ENCODE peak calls at places on chromosome 4, in five cellular contexts. Z is fibroblast of lung, C is lower leg skin, U is PC-9, Q is cardiac fibroblast. V is an unnamed sample.
A peak's percentile ranks its signal among the peaks of the same experiment; 100 is the strongest.

GRCh38 chr4:1772869-1773538 is 20.1 kb upstream of the FGFR3 start:
- DNase-seq in Z (no peak), C (no peak), U (no peak), Q (no peak), V (no peak)

GRCh38 chr4:74618659-74619058 is 173.7 kb downstream of the AREG start:
- DNase-seq in Z (no peak), C (no peak), U (peak; percentile 37), Q (peak; percentile 49), V (no peak)

GRCh38 chr4:128385683-128386304 is 98.2 kb upstream of the PGRMC2 start:
- DNase-seq in Z (peak; percentile 87), C (peak; percentile 37), U (no peak), Q (peak; percentile 58), V (peak; percentile 81)

GRCh38 chr4:188308142-188308541 is 168.9 kb downstream of the TRIML1 start:
- DNase-seq in Z (no peak), C (no peak), U (no peak), Q (no peak), V (no peak)

GRCh38 chr4:189202182-189202868 is 738.3 kb upstream of the FRG1 start:
- DNase-seq in Z (peak; percentile 93), C (peak; percentile 38), U (no peak), Q (peak; percentile 79), V (peak; percentile 83)

GRCh38 chr4:13705521-13706035 is 78.1 kb upstream of the BOD1L1 start:
- DNase-seq in Z (no peak), C (peak; percentile 44), U (peak; percentile 87), Q (no peak), V (no peak)

GRCh38 chr4:148415500-148415899 is 26.7 kb downstream of the NR3C2 start:
- DNase-seq in Z (peak; percentile 32), C (no peak), U (no peak), Q (peak; percentile 10), V (no peak)

GRCh38 chr4:94504545-94504944 is 52.8 kb downstream of the PDLIM5 start:
- DNase-seq in Z (no peak), C (no peak), U (no peak), Q (peak; percentile 30), V (peak; percentile 96)

GRCh38 chr4:113293043-113293560 is 243.6 kb downstream of the ANK2 start:
- DNase-seq in Z (peak; percentile 86), C (no peak), U (no peak), Q (peak; percentile 82), V (peak; percentile 78)

GRCh38 chr4:37393889-37394288 is 149.3 kb downstream of the NWD2 start:
- DNase-seq in Z (no peak), C (no peak), U (no peak), Q (no peak), V (no peak)

GRCh38 chr4:131540256-131540655 is 1608.8 kb upstream of the PCDH10 start:
- DNase-seq in Z (no peak), C (no peak), U (no peak), Q (no peak), V (no peak)

GRCh38 chr4:70651864-70652506 is 14.3 kb downstream of the JCHAIN start:
- DNase-seq in Z (peak; percentile 66), C (no peak), U (peak; percentile 37), Q (peak; percentile 55), V (peak; percentile 38)

GRCh38 chr4:76271248-76271647 is 19.7 kb downstream of the FAM47E start:
- DNase-seq in Z (no peak), C (no peak), U (no peak), Q (no peak), V (no peak)

GRCh38 chr4:114729339-114729738 is 130.7 kb downstream of the UGT8 start:
- DNase-seq in Z (no peak), C (no peak), U (no peak), Q (no peak), V (no peak)

GRCh38 chr4:7863911-7864681 is 75.6 kb downstream of the AFAP1 start:
- DNase-seq in Z (peak; percentile 20), C (no peak), U (no peak), Q (no peak), V (no peak)

GRCh38 chr4:101846550-101846949 is 56.0 kb downstream of the BANK1 start:
- DNase-seq in Z (no peak), C (no peak), U (no peak), Q (no peak), V (no peak)

GRCh38 chr4:146098978-146099377 is 76.5 kb upstream of the LSM6 start:
- DNase-seq in Z (no peak), C (no peak), U (no peak), Q (no peak), V (no peak)

GRCh38 chr4:155569471-155569870 is 97.2 kb upstream of the GUCY1A1 start:
- DNase-seq in Z (no peak), C (no peak), U (no peak), Q (no peak), V (no peak)

GRCh38 chr4:160318567-160319220 is 1215.8 kb downstream of the RAPGEF2 start:
- DNase-seq in Z (no peak), C (no peak), U (no peak), Q (no peak), V (no peak)

GRCh38 chr4:1855334-1856070 is 454 bp downstream of the LETM1 start:
- DNase-seq in Z (no peak), C (no peak), U (no peak), Q (no peak), V (no peak)

GRCh38 chr4:128288689-128289106 is 1.1 kb upstream of the PGRMC2 start:
- DNase-seq in Z (peak; percentile 51), C (no peak), U (peak; percentile 58), Q (peak; percentile 50), V (peak; percentile 34)

GRCh38 chr4:9994246-9994847 is 26.9 kb downstream of the SLC2A9 start:
- DNase-seq in Z (no peak), C (no peak), U (no peak), Q (no peak), V (no peak)

GRCh38 chr4:79298027-79298426 is 27.8 kb downstream of the NAA11 start:
- DNase-seq in Z (no peak), C (no peak), U (no peak), Q (no peak), V (no peak)

GRCh38 chr4:151766691-151767090 is 5.9 kb upstream of the GATB start:
- DNase-seq in Z (no peak), C (no peak), U (no peak), Q (no peak), V (no peak)

GRCh38 chr4:105186701-105187158 is 40.1 kb downstream of the TET2 start:
- DNase-seq in Z (peak; percentile 58), C (no peak), U (no peak), Q (peak; percentile 65), V (no peak)

DNA sequence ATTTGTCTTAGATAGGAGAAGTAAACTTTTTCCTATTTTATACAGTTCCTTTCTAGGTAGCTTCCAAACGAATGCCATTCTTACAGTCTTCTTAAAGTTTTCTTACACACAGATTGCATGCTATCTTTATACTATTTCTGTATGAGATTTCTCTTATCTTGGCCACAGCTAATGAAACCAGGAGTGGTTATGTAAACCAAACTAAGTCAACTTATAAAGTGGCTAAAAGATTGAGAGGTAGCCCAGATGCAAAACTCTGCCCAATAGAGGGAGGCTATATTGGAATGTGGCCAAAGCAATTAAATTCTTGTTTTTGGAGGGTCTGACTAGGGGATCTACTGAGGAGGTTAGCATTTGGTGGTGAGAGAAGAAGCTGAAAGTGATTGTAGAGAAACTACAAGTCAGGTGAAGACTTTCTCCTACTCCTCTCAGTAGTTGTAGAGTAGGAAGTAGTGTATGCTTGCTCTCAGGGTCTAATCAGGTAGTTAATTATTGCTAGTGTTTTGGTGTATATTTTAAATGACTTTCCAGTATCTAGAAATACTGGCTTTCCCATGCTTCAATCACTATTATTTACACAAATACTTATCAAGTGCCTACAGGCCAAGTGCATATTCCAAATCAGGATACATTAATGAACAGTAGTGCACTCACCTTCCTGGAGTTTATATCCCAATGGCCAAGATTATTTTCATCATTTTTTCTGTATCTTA is 104.2 kb upstream of the HPGD start:
- DNase-seq in Z (no peak), C (no peak), U (no peak), Q (no peak), V (no peak)
- H3K4me3 ChIP-seq in Z (no peak overlapping the region), C (no peak overlapping the region), U (no peak overlapping the region), Q (no peak overlapping the region), V (no peak overlapping the region)

GRCh38 chr4:5720157-5720850 is 9.3 kb downstream of the EVC start:
- DNase-seq in Z (no peak), C (no peak), U (no peak), Q (no peak), V (no peak)

GRCh38 chr4:5718411-5718810 is 7.4 kb downstream of the EVC start:
- DNase-seq in Z (no peak), C (no peak), U (no peak), Q (no peak), V (no peak)

GRCh38 chr4:5720980-5721379 is 10.0 kb downstream of the EVC start:
- DNase-seq in Z (no peak), C (no peak), U (no peak), Q (no peak), V (no peak)

GRCh38 chr4:5717449-5718158 is 6.6 kb downstream of the EVC start:
- DNase-seq in Z (no peak), C (no peak), U (no peak), Q (no peak), V (no peak)

GRCh38 chr4:5719329-5720055 is 8.5 kb downstream of the EVC start:
- DNase-seq in Z (no peak), C (no peak), U (no peak), Q (no peak), V (no peak)
- TF ChIP-seq CTCF in Z (no peak), C (no peak), U (no peak), Q (no peak), V (no peak)

DNA sequence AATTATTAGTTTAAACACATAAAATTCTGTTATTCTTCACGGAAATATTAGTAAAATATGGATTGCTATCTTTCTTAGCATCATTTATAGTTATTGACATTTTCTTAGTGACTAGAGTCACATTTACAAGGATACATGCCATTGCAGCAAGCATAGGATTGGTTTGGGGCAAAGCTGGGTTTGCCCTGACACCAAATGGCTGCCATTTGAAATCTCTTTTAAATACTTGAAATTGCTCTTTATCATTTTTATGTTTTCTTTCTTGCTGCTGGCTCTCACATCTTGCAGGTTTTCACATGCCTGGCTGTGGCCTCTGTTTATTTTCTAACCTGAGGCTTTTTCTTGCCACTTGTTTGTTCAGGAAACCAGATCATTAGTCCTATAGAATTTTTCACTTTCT is 39.9 kb downstream of the EGF start:
- DNase-seq in Z (no peak), C (no peak), U (no peak), Q (no peak), V (no peak)
- H3K4me3 ChIP-seq in Z (no peak overlapping the region), C (no peak overlapping the region), U (no peak overlapping the region), Q (no peak overlapping the region), V (no peak overlapping the region)

GRCh38 chr4:47490550-47490949 is 5.5 kb downstream of the ATP10D start:
- DNase-seq in Z (peak; percentile 35), C (no peak), U (no peak), Q (peak; percentile 41), V (no peak)
- TF ChIP-seq CTCF in Z (peak; percentile 33), C (no peak), U (peak; percentile 33), Q (peak; percentile 59), V (peak; percentile 45)

DNA sequence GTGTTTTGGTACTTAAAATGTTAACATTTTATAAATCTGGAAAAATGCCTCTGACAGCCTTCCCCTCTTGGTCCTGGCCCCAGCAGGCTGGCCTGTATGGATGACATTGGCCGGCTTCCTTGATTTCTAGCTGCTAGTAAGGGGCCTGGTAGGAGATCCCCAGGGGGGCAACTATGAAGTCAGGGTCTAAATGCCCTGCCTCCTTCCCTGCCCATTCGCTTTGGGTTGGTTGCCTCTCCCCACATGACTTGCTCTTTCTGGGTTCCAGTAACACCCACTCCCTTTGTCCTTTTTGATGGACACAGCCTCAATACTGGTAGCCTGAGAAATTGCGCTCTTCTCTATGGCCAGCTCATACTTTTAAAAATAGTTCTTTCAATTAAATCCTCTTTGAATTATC is 78.0 kb upstream of the MAD2L1 start:
- DNase-seq in Z (no peak), C (no peak), U (no peak), Q (no peak), V (no peak)
- H3K4me3 ChIP-seq in Z (no peak overlapping the region), C (no peak overlapping the region), U (no peak overlapping the region), Q (no peak overlapping the region), V (no peak overlapping the region)

V was measured in AG10803.